ENCODE peak calls at places on chromosomes 12 and 14, in nine cellular contexts. R, Q, I, Y, W, T, E, P and S are unnamed samples. For H3K4me1, the result is how much of the 10 kb centered on the place peaks cover.

GRCh38 chr14:54117401-54117800 is 160.8 kb upstream of the BMP4 start:
- DNase-seq in P (no peak), Q (no peak), I (no peak), R (no peak), Y (no peak), E (no peak), W (no peak), T (no peak), S (no peak)

GRCh38 chr12:131688131-131688844 is 22.6 kb upstream of the SFSWAP start:
- DNase-seq in R (no peak), P (no peak), Y (no peak), E (no peak), W (no peak), Q (no peak), T (no peak), I (no peak), S (no peak)

GRCh38 chr12:50537538-50537919 is 32.7 kb downstream of the DIP2B start:
- DNase-seq in W (no peak), R (peak), E (no peak), T (no peak), I (no peak), Y (no peak), Q (no peak), P (peak), S (no peak)

GRCh38 chr14:21539154-21539940 is 13.2 kb upstream of the SALL2 start:
- DNase-seq in P (no peak), W (no peak), Q (no peak), Y (no peak), T (no peak), E (no peak), R (no peak), I (no peak), S (no peak)

GRCh38 chr14:57709909-57710308 is 156.0 kb downstream of the SLC35F4 start:
- DNase-seq in T (no peak), W (no peak), Y (no peak), E (no peak), P (no peak), Q (no peak), R (no peak), I (no peak), S (no peak)

GRCh38 chr12:53798575-53798974 is 46.8 kb upstream of the CISTR start:
- DNase-seq in R (no peak), P (no peak), I (no peak), W (no peak), E (no peak), Y (no peak), T (no peak), Q (no peak), S (no peak)

GRCh38 chr12:68221497-68221896 is 4.1 kb downstream of the IL26 start:
- DNase-seq in Y (no peak), P (no peak), W (no peak), T (no peak), I (no peak), E (no peak), R (no peak), Q (no peak), S (no peak)

GRCh38 chr12:83676896-83677295 is 990.2 kb downstream of the TMTC2 start:
- DNase-seq in Q (no peak), E (no peak), W (no peak), R (no peak), Y (no peak), I (no peak), P (no peak), T (no peak), S (no peak)

GRCh38 chr12:59650594-59651229 is 54.9 kb downstream of the SLC16A7 start:
- DNase-seq in W (no peak), Q (no peak), Y (no peak), I (no peak), T (no peak), R (peak), E (no peak), P (no peak), S (no peak)

GRCh38 chr12:25264015-25264582 is 13.4 kb upstream of the KRAS start:
- DNase-seq in P (no peak), Q (no peak), E (no peak), R (no peak), I (no peak), W (no peak), T (no peak), Y (no peak), S (no peak)

GRCh38 chr14:96637521-96637920 is 135.3 kb downstream of the PAPOLA start:
- DNase-seq in Q (no peak), T (no peak), R (no peak), P (peak), I (no peak), Y (no peak), W (no peak), E (peak), S (no peak)

GRCh38 chr12:101018540-101018939 is 191.5 kb downstream of the SLC5A8 start:
- DNase-seq in I (no peak), P (peak), Y (no peak), E (no peak), Q (no peak), R (peak), T (no peak), W (no peak), S (no peak)

GRCh38 chr12:91139981-91140659 is 28.8 kb upstream of the LUM start:
- DNase-seq in E (no peak), T (peak), P (no peak), Y (no peak), I (no peak), Q (no peak), W (no peak), R (peak), S (no peak)

GRCh38 chr12:91327889-91328288 is 145.3 kb upstream of the DCN start:
- DNase-seq in W (no peak), R (peak), P (no peak), E (no peak), Q (no peak), Y (no peak), I (no peak), T (no peak), S (no peak)

DNA sequence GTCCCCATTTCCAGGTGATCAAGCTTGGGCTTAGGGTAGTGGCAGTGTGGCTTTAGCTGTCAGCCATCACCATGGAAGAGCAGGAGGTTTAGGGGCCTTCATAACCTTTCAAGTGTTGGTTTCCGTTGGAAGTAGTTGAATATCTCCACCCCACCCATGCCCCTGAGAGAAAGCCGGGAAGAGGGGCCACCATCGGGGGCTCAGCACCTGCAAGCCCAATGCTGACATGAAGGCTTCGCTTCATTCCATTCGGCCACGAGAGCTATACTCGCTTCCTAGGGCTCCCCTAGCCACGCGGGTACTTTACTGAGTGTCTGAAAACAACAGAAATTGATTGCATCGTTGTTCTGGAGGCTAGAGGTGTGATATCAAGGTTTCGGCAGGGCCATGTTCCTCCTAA is 234.8 kb downstream of the ZFP36L1 start:
- DNase-seq in I (no peak), Y (no peak), Q (no peak), E (no peak), R (no peak), T (no peak), P (no peak), W (no peak), S (no peak)
- H3K4me1 ChIP-seq in I (under half), Y (under half), Q (under half), E (under half), R (under half), T (under half), P (under half), W (under half), S (under half)

GRCh38 chr14:66509874-66510273 is 1.9 kb downstream of the GPHN start:
- DNase-seq in Q (no peak), E (no peak), I (no peak), R (no peak), T (no peak), P (no peak), W (peak), Y (no peak), S (no peak)
- H3K4me3 ChIP-seq in Q (peak), E (peak), I (peak), R (peak), T (peak), P (peak), W (peak), Y (peak), S (peak)

GRCh38 chr14:38808734-38809455 is 294.1 kb downstream of the SEC23A start:
- DNase-seq in Q (no peak), R (no peak), E (peak), T (no peak), W (no peak), I (no peak), Y (no peak), P (peak), S (no peak)
- H3K4me1 ChIP-seq in Q (under half), R (under half), E (under half), T (under half), W (under half), I (under half), Y (under half), P (under half), S (under half)

GRCh38 chr14:70186826-70187483 is 1.8 kb downstream of the SLC8A3 start:
- DNase-seq in Y (no peak), T (no peak), E (no peak), W (peak), P (peak), I (peak), Q (peak), R (no peak), S (peak)
- H3K4me3 ChIP-seq in Y (no peak), T (peak), E (peak), W (peak), P (peak), I (no peak), Q (peak), R (peak), S (peak)

GRCh38 chr12:85833558-85833957 is 2.7 kb downstream of the RASSF9 start:
- DNase-seq in Y (no peak), E (no peak), I (no peak), Q (no peak), P (no peak), R (no peak), W (no peak), T (no peak), S (no peak)
- H3K4me1 ChIP-seq in Y (under half), E (under half), I (under half), Q (half or more), P (under half), R (under half), W (under half), T (under half), S (under half)

DNA sequence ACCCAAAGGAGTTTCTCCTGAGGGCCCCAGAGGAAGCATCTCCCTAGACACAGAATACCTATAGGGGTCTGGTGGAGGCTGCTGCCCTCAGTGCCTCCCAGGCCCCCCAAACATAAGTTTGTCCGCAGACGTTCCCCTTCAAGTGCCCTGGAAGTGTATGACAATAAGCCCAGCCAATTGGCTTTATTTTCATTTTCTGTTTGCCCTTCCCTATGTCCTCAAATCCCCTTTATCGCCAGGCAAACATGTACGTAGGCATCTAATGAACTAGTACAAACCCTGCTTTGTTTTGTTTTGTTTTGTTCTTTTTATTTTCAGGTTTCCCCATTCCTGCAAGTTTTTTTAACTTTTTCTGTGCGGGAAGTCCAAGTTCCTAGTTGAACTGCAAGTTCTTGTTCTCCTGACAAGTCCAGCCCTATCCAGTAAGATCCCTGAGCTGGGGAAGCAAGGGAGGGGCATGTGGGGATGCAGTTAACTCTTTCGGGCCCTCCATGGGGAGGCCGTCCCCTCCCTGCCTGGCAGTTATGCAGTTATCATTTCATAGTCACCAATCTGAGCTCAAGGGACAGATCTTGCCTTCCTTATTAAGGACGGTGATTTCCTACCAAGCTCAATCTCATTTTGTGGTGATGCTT is 141.9 kb downstream of the KCNA5 start:
- DNase-seq in R (no peak), W (no peak), E (no peak), P (no peak), I (no peak), T (no peak), Y (no peak), Q (no peak), S (no peak)
- H3K4me3 ChIP-seq in R (no peak), W (no peak), E (peak), P (no peak), I (no peak), T (peak), Y (no peak), Q (peak), S (peak)

GRCh38 chr14:93011650-93012317 is 88.8 kb downstream of the CHGA start:
- DNase-seq in Q (no peak), W (no peak), I (no peak), E (no peak), R (no peak), P (no peak), Y (no peak), T (no peak), S (no peak)

GRCh38 chr14:93015039-93015438 is 92.1 kb downstream of the CHGA start:
- DNase-seq in Q (no peak), E (no peak), R (no peak), I (peak), Y (no peak), T (no peak), P (no peak), W (no peak), S (no peak)

GRCh38 chr14:93012516-93013367 is 89.8 kb downstream of the CHGA start:
- DNase-seq in W (no peak), Q (no peak), R (no peak), I (no peak), T (no peak), Y (no peak), E (no peak), P (no peak), S (no peak)

GRCh38 chr14:93014038-93015023 is 91.4 kb downstream of the CHGA start:
- DNase-seq in T (no peak), I (peak), E (no peak), R (no peak), Q (no peak), W (no peak), P (no peak), Y (no peak), S (no peak)

DNA sequence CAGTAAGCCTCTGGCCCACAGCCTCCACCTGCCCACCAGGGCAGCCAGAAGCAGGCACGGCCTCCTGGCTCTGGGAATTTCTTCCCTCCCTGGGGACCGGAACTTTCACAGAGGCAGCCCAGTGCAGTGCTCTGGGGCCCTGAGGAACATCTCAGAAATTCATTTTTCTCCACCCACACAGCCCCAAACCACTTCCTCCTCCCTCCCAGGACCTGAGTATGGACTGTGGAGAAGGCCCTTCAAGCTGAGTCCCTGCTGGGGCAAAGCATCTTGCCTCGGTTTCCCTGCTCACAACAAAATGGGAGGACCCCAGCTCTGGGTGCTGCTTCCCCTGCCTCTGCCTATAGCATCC is 90.4 kb downstream of the CHGA start:
- DNase-seq in E (no peak), W (no peak), Y (no peak), P (no peak), I (no peak), R (peak), Q (no peak), T (no peak), S (no peak)
- H3K4me1 ChIP-seq in E (half or more), W (under half), Y (half or more), P (under half), I (under half), R (under half), Q (half or more), T (under half), S (half or more)

DNA sequence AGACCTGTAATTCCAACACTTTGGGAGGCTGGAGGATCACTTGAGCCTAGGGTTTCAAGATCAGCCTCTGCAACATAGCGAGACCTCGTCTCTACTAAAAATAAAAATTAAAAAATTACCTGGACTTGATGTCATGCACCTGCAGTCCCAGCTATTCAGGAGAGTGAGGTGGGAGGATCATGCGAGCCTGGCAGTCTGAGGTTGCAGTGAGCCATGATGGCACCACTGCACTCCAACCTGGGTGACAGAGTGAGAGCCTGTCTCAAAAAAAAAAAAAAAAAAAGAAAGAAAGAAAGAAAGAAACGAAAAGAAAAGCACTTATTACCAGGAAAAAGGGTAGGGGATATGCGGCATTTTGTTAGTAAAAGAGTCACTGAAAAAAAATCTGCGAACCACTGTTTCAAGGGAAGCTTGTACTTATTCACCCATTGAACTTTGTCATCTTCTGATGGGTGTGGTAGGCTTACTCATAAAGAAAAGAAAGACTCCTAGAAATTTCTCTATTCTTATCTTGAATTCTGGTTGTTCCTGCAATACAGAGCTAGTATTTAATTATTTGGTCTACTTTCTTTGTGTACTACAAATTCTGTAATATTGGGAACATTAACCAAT is 33.6 kb upstream of the PLEKHA5 start:
- DNase-seq in Q (no peak), P (no peak), Y (no peak), T (no peak), W (no peak), R (peak), I (no peak), E (no peak), S (no peak)
- H3K4me3 ChIP-seq in Q (no peak), P (no peak), Y (no peak), T (no peak), W (no peak), R (no peak), I (no peak), E (no peak), S (no peak)

GRCh38 chr12:104220931-104221330 is 5.4 kb downstream of the TXNRD1 start:
- DNase-seq in Y (no peak), W (no peak), T (no peak), P (no peak), E (no peak), I (no peak), Q (no peak), R (no peak), S (no peak)

GRCh38 chr12:104219908-104220404 is 4.4 kb downstream of the TXNRD1 start:
- DNase-seq in Q (no peak), R (peak), E (peak), I (no peak), Y (no peak), W (no peak), T (no peak), P (no peak), S (no peak)

GRCh38 chr12:104216461-104217058 is 981 bp downstream of the TXNRD1 start:
- DNase-seq in I (no peak), W (no peak), T (no peak), Y (no peak), E (no peak), Q (no peak), P (no peak), R (no peak), S (no peak)

GRCh38 chr12:104219361-104219892 is 3.8 kb downstream of the TXNRD1 start:
- DNase-seq in T (peak), E (no peak), W (no peak), Y (no peak), I (no peak), R (peak), Q (no peak), P (no peak), S (no peak)

DNA sequence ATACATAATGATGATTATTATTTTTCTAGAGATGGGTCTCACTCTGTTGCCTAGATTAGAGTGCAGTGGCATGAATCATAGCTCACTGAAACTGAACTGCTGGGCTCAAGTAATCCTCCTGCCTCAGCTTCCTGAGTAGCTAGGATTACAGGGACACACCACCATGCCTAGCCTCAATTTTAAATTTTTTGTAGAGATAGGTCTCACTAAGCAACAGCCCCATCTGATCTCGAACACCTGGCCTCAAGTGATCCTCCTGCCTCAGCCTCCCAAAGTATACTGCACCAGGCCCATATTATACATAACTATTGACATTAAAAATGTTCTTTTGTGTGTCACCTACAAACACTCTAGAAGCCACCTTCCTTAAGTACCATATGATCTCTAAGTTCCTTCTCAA is 3.4 kb downstream of the TXNRD1 start:
- DNase-seq in Y (no peak), W (no peak), E (no peak), P (no peak), R (peak), T (no peak), Q (no peak), I (no peak), S (no peak)
- H3K4me1 ChIP-seq in Y (under half), W (under half), E (half or more), P (under half), R (under half), T (under half), Q (under half), I (under half), S (under half)

DNA sequence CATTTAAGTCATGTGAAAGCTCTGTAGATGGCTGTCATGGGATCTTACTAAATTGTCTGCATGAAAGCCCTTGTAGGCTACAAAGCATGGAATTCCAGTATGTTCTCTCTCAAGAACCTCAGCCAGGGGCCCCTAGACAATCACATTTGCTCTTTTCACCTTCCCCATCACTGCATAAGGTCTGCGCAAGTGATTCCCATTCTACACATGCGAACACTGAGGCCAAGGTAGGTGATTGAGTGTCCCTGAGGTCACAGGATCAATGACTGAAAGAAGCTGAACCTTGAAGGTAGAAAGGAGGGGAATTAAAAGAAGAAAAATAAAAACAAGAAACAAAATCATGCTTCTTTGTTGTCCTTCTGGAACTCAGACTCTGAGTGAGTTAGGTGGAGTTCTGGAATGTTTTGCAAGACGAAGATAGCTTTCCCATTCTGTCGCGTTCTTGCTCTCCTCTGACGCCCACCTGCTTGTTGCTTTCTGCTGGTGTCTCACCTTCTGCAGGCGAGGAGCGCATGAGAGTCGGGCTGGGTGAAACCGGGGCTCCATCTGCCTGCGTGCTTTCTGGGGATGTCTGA is 79.9 kb downstream of the SPRING1 start:
- DNase-seq in W (no peak), T (no peak), P (peak), Y (no peak), E (no peak), R (peak), Q (no peak), I (no peak), S (no peak)
- H3K4me3 ChIP-seq in W (no peak), T (peak), P (no peak), Y (no peak), E (peak), R (peak), Q (peak), I (no peak), S (peak)